ENCODE peak calls at places on chromosome 4, in four cellular contexts. L, W, V and A are unnamed samples.

GRCh38 chr4:48445704-48446103 is 37.4 kb upstream of the SLC10A4 start:
- DNase-seq in W (peak; percentile 58), V (no peak), L (no peak), A (peak; percentile 47)

GRCh38 chr4:119135721-119136121 is at the start of gene MYOZ2:
- DNase-seq in W (no peak), V (no peak), L (no peak), A (no peak)

GRCh38 chr4:105970371-105970770 is 75.1 kb downstream of the NPNT start:
- DNase-seq in L (no peak), V (no peak), W (no peak), A (no peak)

GRCh38 chr4:8072235-8072968 is 86.2 kb downstream of the ABLIM2 start:
- DNase-seq in W (no peak), V (no peak), L (peak; percentile 32), A (no peak)

GRCh38 chr4:8200302-8200975 is 1.3 kb downstream of the SH3TC1 start:
- DNase-seq in L (peak; percentile 86), V (no peak), W (no peak), A (peak; percentile 56)

GRCh38 chr4:8775751-8776355 is 95.8 kb downstream of the HMX1 start:
- DNase-seq in V (no peak), W (no peak), L (peak; percentile 40), A (no peak)

GRCh38 chr4:168856312-168856711 is 153.7 kb downstream of the CBR4 start:
- DNase-seq in L (no peak), W (no peak), V (peak; percentile 85), A (peak; percentile 88)

GRCh38 chr4:26326791-26327190 is 6.0 kb downstream of the RBPJ start:
- DNase-seq in L (no peak), V (peak; percentile 93), W (no peak), A (peak; percentile 95)

GRCh38 chr4:184822356-184822755 is 3.4 kb downstream of the ACSL1 start:
- DNase-seq in V (no peak), W (no peak), L (no peak), A (no peak)

GRCh38 chr4:84583871-84584373 is 995 bp downstream of the CDS1 start:
- DNase-seq in V (no peak), L (no peak), W (no peak), A (peak; percentile 25)

GRCh38 chr4:109303141-109303499 is 662 bp upstream of the COL25A1 start:
- DNase-seq in W (no peak), L (no peak), V (no peak), A (peak; percentile 15)

GRCh38 chr4:1543976-1544375 is 137.7 kb upstream of the NKX1-1 start:
- DNase-seq in L (no peak), V (no peak), W (no peak), A (no peak)

GRCh38 chr4:111960241-111960667 is 185.0 kb upstream of the FAM241A start:
- DNase-seq in V (no peak), W (no peak), L (no peak), A (peak; percentile 16)

GRCh38 chr4:20268028-20268427 is 16.3 kb downstream of the SLIT2 start:
- DNase-seq in W (no peak), L (no peak), V (no peak), A (no peak)

GRCh38 chr4:165006457-165006856 is 25.3 kb upstream of the TRIM60 start:
- DNase-seq in W (no peak), V (no peak), L (no peak), A (no peak)

GRCh38 chr4:38531126-38531737 is 132.8 kb upstream of the KLF3 start:
- DNase-seq in W (peak; percentile 30), L (no peak), V (no peak), A (peak; percentile 51)

GRCh38 chr4:180152831-180153230 is 2090.4 kb upstream of the TENM3 start:
- DNase-seq in W (no peak), L (no peak), V (no peak), A (no peak)
- H3K4me3 ChIP-seq in W (no peak overlapping the region), L (no peak overlapping the region), V (no peak overlapping the region), A (no peak overlapping the region)

DNA sequence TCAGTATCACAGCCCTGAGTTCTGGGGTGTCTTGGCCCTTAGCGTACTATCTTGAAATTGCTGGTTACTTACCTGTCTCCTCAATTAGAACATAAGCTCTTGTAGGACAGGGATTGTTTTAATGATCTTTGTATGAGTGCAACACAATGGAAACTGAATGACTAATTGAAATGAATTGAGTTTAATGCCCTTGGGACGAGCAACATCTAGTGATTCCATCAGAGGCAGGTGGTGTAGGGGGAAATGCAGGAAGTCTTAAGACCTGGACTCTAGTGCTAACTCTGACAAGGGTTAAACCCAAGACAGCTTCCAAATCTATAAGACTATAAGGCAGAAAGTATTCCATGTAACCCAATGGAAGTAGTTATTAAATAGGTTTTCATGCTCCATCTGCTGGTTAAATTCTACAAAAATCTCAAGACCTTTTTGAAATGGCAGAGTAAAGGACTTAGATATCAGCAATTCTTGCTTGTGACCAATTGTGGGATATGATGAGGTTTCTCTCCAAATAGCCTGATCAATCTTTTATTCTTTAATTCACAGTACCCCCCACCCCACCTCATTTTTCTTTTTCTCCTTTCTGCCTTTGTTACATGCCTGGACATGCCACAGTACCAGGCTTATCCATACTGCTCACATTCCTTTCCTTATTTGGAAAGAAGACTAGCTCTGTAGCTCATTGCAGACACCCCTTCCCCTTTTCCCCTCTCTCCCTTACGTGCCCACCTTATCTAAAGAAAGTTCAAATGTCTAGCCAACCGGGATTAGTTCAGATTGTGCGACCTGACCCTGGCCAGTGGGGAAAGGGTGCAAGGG is 340.8 kb downstream of the PAPSS1 start:
- DNase-seq in W (peak; percentile 6), V (peak; percentile 12), L (no peak), A (peak; percentile 53)
- TF ChIP-seq CTCF in W (no peak), V (peak; percentile 7), L (no peak), A (peak; percentile 21)

GRCh38 chr4:94806376-94806775 is 48.6 kb downstream of the BMPR1B start:
- DNase-seq in L (no peak), V (no peak), W (no peak), A (peak; percentile 19)
- H3K4me3 ChIP-seq in L (no peak overlapping the region), V (no peak overlapping the region), W (no peak overlapping the region), A (no peak overlapping the region)

GRCh38 chr4:75940692-75941253 is at the start of gene NAAA:
- DNase-seq in L (peak; percentile 79), V (no peak), W (peak; percentile 93), A (peak; percentile 68)
- TF ChIP-seq CTCF in L (no peak), V (no peak), W (no peak), A (peak; percentile 10)

DNA sequence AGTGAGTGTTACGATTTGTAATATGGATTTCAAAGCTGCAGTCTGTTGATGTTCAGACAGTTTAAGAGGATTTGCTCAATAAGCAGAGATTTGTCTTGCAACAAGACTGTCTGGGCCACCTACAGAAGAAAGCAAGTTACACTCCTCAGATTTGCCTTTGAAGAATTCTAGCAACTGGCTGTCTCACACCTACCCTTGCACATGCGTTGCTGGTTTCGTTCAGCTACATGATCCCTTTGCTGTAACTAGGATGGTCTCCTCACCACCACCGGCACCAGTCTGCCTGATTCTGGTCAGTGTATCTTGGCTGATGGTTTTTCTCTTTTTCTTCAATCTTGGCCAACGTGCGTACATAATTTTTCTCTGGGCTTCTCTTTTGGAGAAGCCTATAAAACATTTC is 172.7 kb upstream of the LCORL start:
- DNase-seq in L (no peak), W (no peak), V (no peak), A (no peak)
- H3K4me3 ChIP-seq in L (no peak overlapping the region), W (no peak overlapping the region), V (no peak overlapping the region), A (no peak overlapping the region)

DNA sequence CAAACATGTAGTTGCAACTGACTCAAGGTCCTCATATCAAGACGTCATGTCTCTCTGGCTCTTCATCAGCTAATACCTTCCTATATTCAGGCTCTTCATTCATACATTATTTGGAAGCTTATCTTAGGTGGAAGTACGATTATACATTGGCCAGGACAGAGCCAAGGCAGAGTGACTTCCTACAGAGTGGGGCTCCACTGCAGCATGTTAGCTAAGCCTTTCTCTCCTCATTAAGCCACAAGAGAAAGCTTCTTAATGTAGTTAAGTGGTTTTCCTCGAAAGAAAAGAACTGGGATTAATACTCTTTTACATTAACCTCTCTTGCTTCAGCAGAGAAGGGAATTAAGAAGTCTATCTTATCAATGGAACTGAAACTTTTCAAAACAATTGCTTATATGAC is 15.0 kb downstream of the C4orf33 start:
- DNase-seq in V (no peak), L (no peak), W (no peak), A (no peak)
- TF ChIP-seq CTCF in V (no peak), L (no peak), W (no peak), A (no peak)